ENCODE peak calls at places on chromosome 5, in six cellular contexts. One of them, this sample, is unnamed.
A peak's percentile ranks its signal among the peaks of the same experiment; 100 is the strongest.

GRCh38 chr5:172748341-172748843 is 22.6 kb downstream of the DUSP1 start:
- DNase-seq in coronary artery: peak; percentile 98
- DNase-seq in H1: no peak
- DNase-seq in upper lobe of right lung: no peak
- DNase-seq in Karpas-422: no peak
- DNase-seq in neural progenitor cell: peak; percentile 64
- DNase-seq in this sample: no peak

GRCh38 chr5:128304791-128305190 is 221.2 kb downstream of the SLC12A2 start:
- DNase-seq in neural progenitor cell: no peak
- DNase-seq in upper lobe of right lung: no peak
- DNase-seq in H1: no peak
- DNase-seq in coronary artery: no peak
- DNase-seq in Karpas-422: no peak
- DNase-seq in this sample: no peak

GRCh38 chr5:152736906-152737305 is 331.8 kb upstream of the NMUR2 start:
- DNase-seq in Karpas-422: no peak
- DNase-seq in coronary artery: no peak
- DNase-seq in upper lobe of right lung: no peak
- DNase-seq in neural progenitor cell: no peak
- DNase-seq in H1: no peak
- DNase-seq in this sample: no peak

GRCh38 chr5:97231025-97231636 is 48.1 kb upstream of the RIOK2 start:
- DNase-seq in H1: no peak
- DNase-seq in coronary artery: no peak
- DNase-seq in upper lobe of right lung: no peak
- DNase-seq in Karpas-422: peak; percentile 82
- DNase-seq in neural progenitor cell: peak; percentile 74
- DNase-seq in this sample: no peak

GRCh38 chr5:11903121-11903613 is 1.1 kb downstream of the CTNND2 start:
- DNase-seq in H1: no peak
- DNase-seq in Karpas-422: no peak
- DNase-seq in neural progenitor cell: peak; percentile 62
- DNase-seq in upper lobe of right lung: no peak
- DNase-seq in coronary artery: no peak
- DNase-seq in this sample: peak; percentile 45

GRCh38 chr5:159536166-159536565 is 205.9 kb upstream of the IL12B start:
- DNase-seq in neural progenitor cell: no peak
- DNase-seq in coronary artery: no peak
- DNase-seq in Karpas-422: no peak
- DNase-seq in H1: no peak
- DNase-seq in upper lobe of right lung: no peak
- DNase-seq in this sample: no peak

GRCh38 chr5:7078901-7079300 is 317.0 kb upstream of the ADCY2 start:
- DNase-seq in neural progenitor cell: peak; percentile 66
- DNase-seq in H1: peak; percentile 31
- DNase-seq in coronary artery: no peak
- DNase-seq in Karpas-422: peak; percentile 67
- DNase-seq in upper lobe of right lung: no peak
- DNase-seq in this sample: no peak

GRCh38 chr5:180328296-180329137 is 24.6 kb downstream of the GFPT2 start:
- DNase-seq in H1: peak; percentile 68
- DNase-seq in upper lobe of right lung: peak; percentile 91
- DNase-seq in Karpas-422: peak; percentile 94
- DNase-seq in neural progenitor cell: peak; percentile 87
- DNase-seq in coronary artery: no peak
- DNase-seq in this sample: no peak

GRCh38 chr5:154242442-154242841 is 51.9 kb downstream of the GALNT10 start:
- DNase-seq in coronary artery: no peak
- DNase-seq in H1: no peak
- DNase-seq in upper lobe of right lung: no peak
- DNase-seq in Karpas-422: no peak
- DNase-seq in neural progenitor cell: peak; percentile 23
- DNase-seq in this sample: no peak

GRCh38 chr5:10351199-10351881 is 2.2 kb upstream of the MARCHF6 start:
- DNase-seq in H1: no peak
- DNase-seq in neural progenitor cell: no peak
- DNase-seq in Karpas-422: no peak
- DNase-seq in upper lobe of right lung: no peak
- DNase-seq in coronary artery: no peak
- DNase-seq in this sample: no peak

GRCh38 chr5:2007437-2007905 is 124.7 kb upstream of the IRX4 start:
- DNase-seq in coronary artery: no peak
- DNase-seq in neural progenitor cell: no peak
- DNase-seq in upper lobe of right lung: no peak
- DNase-seq in Karpas-422: no peak
- DNase-seq in H1: no peak
- DNase-seq in this sample: no peak

GRCh38 chr5:27473300-27474053 is 435.1 kb upstream of the CDH9 start:
- DNase-seq in H1: no peak
- DNase-seq in Karpas-422: no peak
- DNase-seq in coronary artery: no peak
- DNase-seq in neural progenitor cell: peak; percentile 50
- DNase-seq in upper lobe of right lung: no peak
- DNase-seq in this sample: no peak

GRCh38 chr5:140469259-140469658 is 67.6 kb downstream of the ANKHD1 start:
- DNase-seq in H1: no peak
- DNase-seq in neural progenitor cell: no peak
- DNase-seq in upper lobe of right lung: no peak
- DNase-seq in Karpas-422: no peak
- DNase-seq in coronary artery: no peak
- DNase-seq in this sample: no peak

GRCh38 chr5:75510417-75510835 is 1.0 kb downstream of the CERT1 start:
- DNase-seq in neural progenitor cell: no peak
- DNase-seq in Karpas-422: peak; percentile 74
- DNase-seq in H1: no peak
- DNase-seq in upper lobe of right lung: no peak
- DNase-seq in coronary artery: no peak
- DNase-seq in this sample: no peak

GRCh38 chr5:32942225-32942989 is 231.3 kb downstream of the NPR3 start:
- DNase-seq in coronary artery: no peak
- DNase-seq in H1: no peak
- DNase-seq in neural progenitor cell: peak; percentile 44
- DNase-seq in Karpas-422: peak; percentile 87
- DNase-seq in upper lobe of right lung: no peak
- DNase-seq in this sample: no peak

GRCh38 chr5:140116716-140117115 is 2.8 kb downstream of the PURA start:
- DNase-seq in neural progenitor cell: no peak
- DNase-seq in Karpas-422: no peak
- DNase-seq in coronary artery: no peak
- DNase-seq in upper lobe of right lung: no peak
- DNase-seq in H1: no peak
- DNase-seq in this sample: no peak

GRCh38 chr5:9621379-9621903 is 8.7 kb downstream of the TAS2R1 start:
- DNase-seq in upper lobe of right lung: no peak
- DNase-seq in coronary artery: no peak
- DNase-seq in neural progenitor cell: peak; percentile 54
- DNase-seq in Karpas-422: no peak
- DNase-seq in H1: no peak
- DNase-seq in this sample: no peak

GRCh38 chr5:142922223-142922952 is 152.2 kb downstream of the ARHGAP26 start:
- DNase-seq in coronary artery: no peak
- DNase-seq in neural progenitor cell: peak; percentile 50
- DNase-seq in H1: no peak
- DNase-seq in upper lobe of right lung: no peak
- DNase-seq in Karpas-422: peak; percentile 73
- DNase-seq in this sample: no peak

GRCh38 chr5:140131967-140132409 is 6.3 kb downstream of the IGIP start:
- DNase-seq in upper lobe of right lung: peak; percentile 80
- DNase-seq in neural progenitor cell: no peak
- DNase-seq in Karpas-422: peak; percentile 46
- DNase-seq in coronary artery: no peak
- DNase-seq in H1: no peak
- DNase-seq in this sample: no peak

GRCh38 chr5:141761-142160 is 49.5 kb upstream of the LRRC14B start:
- DNase-seq in upper lobe of right lung: no peak
- DNase-seq in H1: no peak
- DNase-seq in neural progenitor cell: no peak
- DNase-seq in Karpas-422: no peak
- DNase-seq in coronary artery: no peak
- DNase-seq in this sample: no peak

GRCh38 chr5:93141969-93142368 is 439.1 kb downstream of the NR2F1-AS1 start:
- DNase-seq in Karpas-422: no peak
- DNase-seq in coronary artery: no peak
- DNase-seq in upper lobe of right lung: no peak
- DNase-seq in neural progenitor cell: no peak
- DNase-seq in H1: no peak
- DNase-seq in this sample: no peak

GRCh38 chr5:34684281-34684979 is 28.3 kb downstream of the RAI14 start:
- DNase-seq in neural progenitor cell: peak; percentile 78
- DNase-seq in coronary artery: no peak
- DNase-seq in upper lobe of right lung: no peak
- DNase-seq in Karpas-422: no peak
- DNase-seq in H1: no peak
- DNase-seq in this sample: peak; percentile 12

GRCh38 chr5:34687269-34688011 is 31.3 kb downstream of the RAI14 start:
- DNase-seq in coronary artery: no peak
- DNase-seq in Karpas-422: no peak
- DNase-seq in H1: no peak
- DNase-seq in upper lobe of right lung: no peak
- DNase-seq in neural progenitor cell: no peak
- DNase-seq in this sample: no peak

GRCh38 chr5:34684980-34685352 is 28.8 kb downstream of the RAI14 start:
- DNase-seq in coronary artery: no peak
- DNase-seq in neural progenitor cell: no peak
- DNase-seq in Karpas-422: no peak
- DNase-seq in H1: no peak
- DNase-seq in upper lobe of right lung: no peak
- DNase-seq in this sample: no peak

GRCh38 chr5:34686762-34687268 is 30.7 kb downstream of the RAI14 start:
- DNase-seq in upper lobe of right lung: peak; percentile 75
- DNase-seq in Karpas-422: no peak
- DNase-seq in neural progenitor cell: no peak
- DNase-seq in coronary artery: peak; percentile 89
- DNase-seq in H1: no peak
- DNase-seq in this sample: peak; percentile 7

GRCh38 chr5:34685485-34686197 is 29.5 kb downstream of the RAI14 start:
- DNase-seq in coronary artery: no peak
- DNase-seq in Karpas-422: no peak
- DNase-seq in H1: no peak
- DNase-seq in upper lobe of right lung: no peak
- DNase-seq in neural progenitor cell: peak; percentile 81
- DNase-seq in this sample: no peak
- H3K27ac ChIP-seq in coronary artery: peak overlapping the region; percentile 45
- H3K27ac ChIP-seq in Karpas-422: no peak overlapping the region
- H3K27ac ChIP-seq in H1: no peak overlapping the region
- H3K27ac ChIP-seq in upper lobe of right lung: peak overlapping the region; percentile 67
- H3K27ac ChIP-seq in neural progenitor cell: peak overlapping the region; percentile 91
- H3K27ac ChIP-seq in this sample: no peak overlapping the region

GRCh38 chr5:89276566-89277305 is 393.8 kb upstream of the MEF2C start:
- DNase-seq in coronary artery: no peak
- DNase-seq in H1: no peak
- DNase-seq in neural progenitor cell: no peak
- DNase-seq in upper lobe of right lung: no peak
- DNase-seq in Karpas-422: no peak
- DNase-seq in this sample: no peak

GRCh38 chr5:89279458-89280036 is 396.6 kb upstream of the MEF2C start:
- DNase-seq in H1: no peak
- DNase-seq in Karpas-422: no peak
- DNase-seq in neural progenitor cell: no peak
- DNase-seq in coronary artery: no peak
- DNase-seq in upper lobe of right lung: no peak
- DNase-seq in this sample: no peak

GRCh38 chr5:89280103-89281037 is 397.4 kb upstream of the MEF2C start:
- DNase-seq in upper lobe of right lung: no peak
- DNase-seq in neural progenitor cell: no peak
- DNase-seq in Karpas-422: no peak
- DNase-seq in coronary artery: no peak
- DNase-seq in H1: no peak
- DNase-seq in this sample: no peak

GRCh38 chr5:89275206-89275605 is 392.2 kb upstream of the MEF2C start:
- DNase-seq in Karpas-422: no peak
- DNase-seq in H1: no peak
- DNase-seq in upper lobe of right lung: no peak
- DNase-seq in coronary artery: no peak
- DNase-seq in neural progenitor cell: no peak
- DNase-seq in this sample: no peak

GRCh38 chr5:89277791-89278190 is 394.8 kb upstream of the MEF2C start:
- DNase-seq in Karpas-422: no peak
- DNase-seq in neural progenitor cell: no peak
- DNase-seq in upper lobe of right lung: no peak
- DNase-seq in H1: no peak
- DNase-seq in coronary artery: no peak
- DNase-seq in this sample: no peak
- H3K27ac ChIP-seq in Karpas-422: no peak overlapping the region
- H3K27ac ChIP-seq in neural progenitor cell: no peak overlapping the region
- H3K27ac ChIP-seq in upper lobe of right lung: no peak overlapping the region
- H3K27ac ChIP-seq in H1: no peak overlapping the region
- H3K27ac ChIP-seq in coronary artery: no peak overlapping the region
- H3K27ac ChIP-seq in this sample: no peak overlapping the region

GRCh38 chr5:56876325-56876724 is 33.1 kb upstream of the SETD9 start:
- DNase-seq in Karpas-422: no peak
- DNase-seq in H1: no peak
- DNase-seq in upper lobe of right lung: no peak
- DNase-seq in neural progenitor cell: no peak
- DNase-seq in coronary artery: no peak
- DNase-seq in this sample: no peak

GRCh38 chr5:56873056-56873455 is 36.3 kb upstream of the SETD9 start:
- DNase-seq in neural progenitor cell: no peak
- DNase-seq in Karpas-422: no peak
- DNase-seq in H1: no peak
- DNase-seq in upper lobe of right lung: no peak
- DNase-seq in coronary artery: no peak
- DNase-seq in this sample: no peak

DNA sequence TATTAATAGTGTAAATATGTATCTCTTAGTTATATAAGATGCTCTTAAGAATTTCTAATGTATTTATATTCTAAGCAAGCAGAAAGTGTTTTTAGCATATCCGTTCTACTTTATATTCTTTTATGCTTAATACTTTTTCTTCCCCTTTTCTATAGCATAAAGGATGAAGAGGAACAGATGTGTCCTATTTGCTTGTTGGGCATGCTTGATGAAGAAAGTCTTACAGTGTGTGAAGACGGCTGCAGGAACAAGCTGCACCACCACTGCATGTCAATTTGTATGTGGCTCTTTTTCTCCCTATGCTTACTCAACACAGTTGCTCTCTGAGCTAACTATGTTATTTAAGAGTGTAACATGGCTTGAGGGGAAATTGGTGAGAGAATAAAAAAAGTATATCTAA is 37.6 kb upstream of the SETD9 start:
- DNase-seq in coronary artery: no peak
- DNase-seq in H1: no peak
- DNase-seq in upper lobe of right lung: no peak
- DNase-seq in neural progenitor cell: no peak
- DNase-seq in Karpas-422: no peak
- DNase-seq in this sample: no peak
- H3K27ac ChIP-seq in coronary artery: no peak overlapping the region
- H3K27ac ChIP-seq in H1: no peak overlapping the region
- H3K27ac ChIP-seq in upper lobe of right lung: no peak overlapping the region
- H3K27ac ChIP-seq in neural progenitor cell: no peak overlapping the region
- H3K27ac ChIP-seq in Karpas-422: peak overlapping the region; percentile 43
- H3K27ac ChIP-seq in this sample: no peak overlapping the region

DNA sequence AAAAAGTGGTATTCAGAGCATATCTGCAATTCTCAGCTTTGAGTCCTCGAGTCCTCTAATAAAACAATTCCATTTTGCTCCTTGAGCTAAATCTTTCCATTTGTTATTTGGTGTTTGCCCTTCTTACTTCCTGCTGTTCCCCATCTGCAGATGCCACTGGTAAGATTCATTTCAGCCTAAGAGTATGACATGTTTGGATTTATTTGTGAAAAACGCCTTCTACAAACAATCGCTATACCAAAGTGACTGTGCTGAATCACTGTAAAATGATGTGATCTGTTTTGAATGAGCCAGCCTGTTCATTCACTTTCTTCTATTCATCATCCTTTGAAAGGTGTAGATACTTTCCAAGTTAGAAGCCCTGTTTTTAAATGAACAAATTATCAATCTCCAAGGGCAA is 27.7 kb downstream of the KCTD16 start:
- DNase-seq in H1: no peak
- DNase-seq in neural progenitor cell: no peak
- DNase-seq in coronary artery: no peak
- DNase-seq in Karpas-422: no peak
- DNase-seq in upper lobe of right lung: no peak
- DNase-seq in this sample: no peak
- H3K27ac ChIP-seq in H1: no peak overlapping the region
- H3K27ac ChIP-seq in neural progenitor cell: no peak overlapping the region
- H3K27ac ChIP-seq in coronary artery: no peak overlapping the region
- H3K27ac ChIP-seq in Karpas-422: no peak overlapping the region
- H3K27ac ChIP-seq in upper lobe of right lung: no peak overlapping the region
- H3K27ac ChIP-seq in this sample: no peak overlapping the region